ENCODE peak calls at places on chromosomes 6 and 20, in ten cellular contexts. E, Y, U, I, Q, F, N, B, S and P are unnamed samples.
A peak's percentile ranks its signal among the peaks of the same experiment; 100 is the strongest.

GRCh38 chr20:10505320-10506226 is 70.5 kb downstream of the SLX4IP start:
- DNase-seq in Q (no peak), B (no peak), Y (peak; percentile 35), N (no peak), I (no peak), F (no peak), U (no peak), E (no peak), S (no peak), P (peak; percentile 61)

GRCh38 chr20:9149087-9149486 is 80.2 kb downstream of the PLCB4 start:
- DNase-seq in S (no peak), Y (no peak), Q (no peak), B (no peak), U (no peak), F (no peak), I (no peak), N (no peak), E (no peak), P (no peak)

GRCh38 chr20:21109144-21109543 is 3.0 kb upstream of the LINC00237 start:
- DNase-seq in U (no peak), N (no peak), S (no peak), E (no peak), I (no peak), F (no peak), Y (peak; percentile 7), Q (no peak), B (no peak), P (no peak)

GRCh38 chr6:155021680-155022079 is 26.6 kb downstream of the TIAM2 start:
- DNase-seq in Q (no peak), E (no peak), S (no peak), I (no peak), N (no peak), Y (no peak), F (no peak), B (no peak), U (no peak), P (no peak)

GRCh38 chr6:12991435-12991834 is 274.9 kb downstream of the PHACTR1 start:
- DNase-seq in E (no peak), Q (no peak), U (no peak), F (no peak), N (no peak), S (no peak), B (no peak), I (no peak), Y (no peak), P (no peak)

GRCh38 chr6:147246853-147247635 is 42.8 kb downstream of the STXBP5 start:
- DNase-seq in E (no peak), F (no peak), N (no peak), U (no peak), S (no peak), Q (no peak), I (no peak), B (no peak), Y (peak; percentile 7), P (no peak)

GRCh38 chr6:7260291-7261029 is 52.5 kb downstream of the SSR1 start:
- DNase-seq in B (no peak), Y (no peak), N (no peak), S (no peak), Q (no peak), E (no peak), U (no peak), I (no peak), F (no peak), P (no peak)

GRCh38 chr20:32249030-32249738 is 28.3 kb upstream of the KIF3B start:
- DNase-seq in S (no peak), Q (peak; percentile 61), N (no peak), U (no peak), Y (no peak), F (no peak), E (no peak), I (no peak), B (no peak), P (no peak)

GRCh38 chr6:74752303-74752702 is 453.6 kb downstream of the COL12A1 start:
- DNase-seq in Y (no peak), B (no peak), I (no peak), U (no peak), S (no peak), E (no peak), F (peak; percentile 12), N (no peak), Q (no peak), P (no peak)